ENCODE peak calls at places on chromosomes 3 and 15, in four cellular contexts. H is fibroblast of pulmonary artery; C is stimulated activated CD8-positive, alpha-beta memory T cell treated with anti-CD3 and anti-CD28 coated beads, Interleukin-4, amount 100 ng/mL, for 1 hour; W is skeletal muscle cell. F is an unnamed sample.

GRCh38 chr15:83127547-83128150 is 20.2 kb downstream of the TM6SF1 start:
- DNase-seq in H (no peak), C (no peak), W (no peak), F (no peak)

GRCh38 chr3:53974314-53974713 is 82.7 kb upstream of the SELENOK start:
- DNase-seq in H (peak; percentile 11), C (no peak), W (no peak), F (no peak)

GRCh38 chr15:78620839-78621421 is at the start of gene CHRNA3:
- DNase-seq in H (no peak), C (no peak), W (no peak), F (no peak)

GRCh38 chr15:89893027-89893426 is 767 bp downstream of the AP3S2 start:
- DNase-seq in H (peak; percentile 47), C (no peak), W (no peak), F (peak; percentile 27)

GRCh38 chr3:181610083-181610972 is 101.4 kb upstream of the SOX2 start:
- DNase-seq in H (no peak), C (no peak), W (no peak), F (no peak)

GRCh38 chr15:69412274-69412673 is 1.9 kb upstream of the KIF23 start:
- DNase-seq in H (no peak), C (no peak), W (no peak), F (no peak)

GRCh38 chr3:37601832-37602231 is 259.8 kb upstream of the CTDSPL start:
- DNase-seq in H (no peak), C (no peak), W (no peak), F (peak; percentile 29)

GRCh38 chr3:71662553-71662952 is 62.6 kb downstream of the EIF4E3 start:
- DNase-seq in H (no peak), C (no peak), W (no peak), F (no peak)

GRCh38 chr15:95259513-95259912 is 1028.2 kb downstream of the MCTP2 start:
- DNase-seq in H (peak; percentile 89), C (peak; percentile 40), W (no peak), F (peak; percentile 81)

GRCh38 chr3:132222868-132223538 is 94.2 kb upstream of the ACP3 start:
- DNase-seq in H (no peak), C (no peak), W (no peak), F (no peak)

GRCh38 chr3:21944251-21944650 is 193.2 kb upstream of the ZNF385D start:
- DNase-seq in H (peak; percentile 28), C (no peak), W (peak; percentile 71), F (no peak)

GRCh38 chr15:60574801-60575631 is 96.1 kb upstream of the ICE2 start:
- DNase-seq in H (no peak), C (no peak), W (no peak), F (no peak)